ENCODE peak calls at places on chromosome 4, in ten cellular contexts. E is body of pancreas; R is psoas muscle; G is H9; P is IMR-90; B is PC-3; N is AG04450; M is K562; D is brain microvascular endothelial cell; A is CD8-positive, alpha-beta T cell. C is an unnamed sample.

GRCh38 chr4:147546341-147546740 is 65.4 kb downstream of the EDNRA start:
- DNase-seq in E (no peak), R (no peak), G (no peak), P (peak; percentile 99), B (peak; percentile 83), N (peak; percentile 92), M (no peak), D (peak; percentile 95), A (no peak), C (no peak)

GRCh38 chr4:87669373-87669772 is 19.3 kb downstream of the DMP1 start:
- DNase-seq in E (no peak), R (no peak), G (no peak), P (no peak), B (no peak), N (no peak), M (no peak), D (no peak), A (no peak), C (no peak)

GRCh38 chr4:32435320-32435719 is 1715.2 kb downstream of the PCDH7 start:
- DNase-seq in E (no peak), R (no peak), G (no peak), P (no peak), B (no peak), N (no peak), M (no peak), D (no peak), A (no peak), C (no peak)

GRCh38 chr4:41142946-41143720 is 71.2 kb downstream of the APBB2 start:
- DNase-seq in E (peak; percentile 62), R (peak; percentile 49), G (no peak), P (peak; percentile 92), B (peak; percentile 29), N (peak; percentile 84), M (no peak), D (peak; percentile 82), A (no peak), C (peak; percentile 62)

GRCh38 chr4:81811562-81812293 is 340.0 kb upstream of the RASGEF1B start:
- DNase-seq in E (no peak), R (no peak), G (no peak), P (no peak), B (peak; percentile 6), N (no peak), M (no peak), D (no peak), A (no peak), C (no peak)

GRCh38 chr4:16269742-16270522 is 43.7 kb upstream of the TAPT1 start:
- DNase-seq in E (peak; percentile 23), R (peak; percentile 30), G (no peak), P (peak; percentile 55), B (peak; percentile 76), N (no peak), M (no peak), D (peak; percentile 93), A (no peak), C (no peak)

GRCh38 chr4:126616795-126617194 is 1016.0 kb upstream of the INTU start:
- DNase-seq in E (no peak), R (no peak), G (no peak), P (no peak), B (no peak), N (no peak), M (no peak), D (no peak), A (no peak), C (no peak)

GRCh38 chr4:179843370-179843769 is 2399.8 kb upstream of the TENM3 start:
- DNase-seq in E (no peak), R (no peak), G (no peak), P (no peak), B (no peak), N (no peak), M (no peak), D (no peak), A (no peak), C (no peak)

GRCh38 chr4:125750827-125751466 is 436.2 kb downstream of the FAT4 start:
- DNase-seq in E (peak; percentile 12), R (no peak), G (peak; percentile 62), P (peak; percentile 54), B (peak; percentile 62), N (no peak), M (no peak), D (peak; percentile 65), A (no peak), C (no peak)

GRCh38 chr4:1323280-1323634 is 23.8 kb upstream of the UVSSA start:
- DNase-seq in E (no peak), R (peak; percentile 7), G (no peak), P (no peak), B (no peak), N (no peak), M (no peak), D (no peak), A (no peak), C (no peak)

GRCh38 chr4:174111350-174111888 is 172.0 kb downstream of the FBXO8 start:
- DNase-seq in E (no peak), R (no peak), G (no peak), P (no peak), B (no peak), N (no peak), M (no peak), D (no peak), A (no peak), C (no peak)

GRCh38 chr4:173013232-173013932 is 155.2 kb upstream of the GALNT7 start:
- DNase-seq in E (peak; percentile 34), R (no peak), G (peak; percentile 57), P (peak; percentile 48), B (peak; percentile 57), N (no peak), M (peak; percentile 62), D (peak; percentile 50), A (peak; percentile 30), C (peak; percentile 38)

GRCh38 chr4:3389186-3389878 is 52.4 kb upstream of the HGFAC start:
- DNase-seq in E (no peak), R (no peak), G (no peak), P (no peak), B (no peak), N (no peak), M (no peak), D (no peak), A (no peak), C (no peak)

GRCh38 chr4:3388461-3389185 is 53.1 kb upstream of the HGFAC start:
- DNase-seq in E (peak; percentile 42), R (no peak), G (no peak), P (peak; percentile 73), B (peak; percentile 81), N (peak; percentile 10), M (no peak), D (peak; percentile 87), A (no peak), C (no peak)

GRCh38 chr4:3387154-3387942 is 54.4 kb upstream of the HGFAC start:
- DNase-seq in E (no peak), R (no peak), G (no peak), P (no peak), B (no peak), N (no peak), M (no peak), D (no peak), A (no peak), C (no peak)

GRCh38 chr4:3386486-3386885 is 55.3 kb upstream of the HGFAC start:
- DNase-seq in E (no peak), R (no peak), G (no peak), P (no peak), B (no peak), N (no peak), M (no peak), D (no peak), A (no peak), C (no peak)

GRCh38 chr4:3387943-3388348 is 53.8 kb upstream of the HGFAC start:
- DNase-seq in E (peak; percentile 79), R (peak; percentile 86), G (no peak), P (peak; percentile 23), B (peak; percentile 61), N (no peak), M (no peak), D (peak; percentile 45), A (no peak), C (peak; percentile 76)
- H3K27ac ChIP-seq in E (peak overlapping the region; percentile 1), R (peak overlapping the region; percentile 50), G (no peak overlapping the region), P (peak overlapping the region; percentile 46), B (peak overlapping the region; percentile 91), N (no peak overlapping the region), M (no peak overlapping the region), D (peak overlapping the region; percentile 88), A (no peak overlapping the region), C (no peak overlapping the region)

DNA sequence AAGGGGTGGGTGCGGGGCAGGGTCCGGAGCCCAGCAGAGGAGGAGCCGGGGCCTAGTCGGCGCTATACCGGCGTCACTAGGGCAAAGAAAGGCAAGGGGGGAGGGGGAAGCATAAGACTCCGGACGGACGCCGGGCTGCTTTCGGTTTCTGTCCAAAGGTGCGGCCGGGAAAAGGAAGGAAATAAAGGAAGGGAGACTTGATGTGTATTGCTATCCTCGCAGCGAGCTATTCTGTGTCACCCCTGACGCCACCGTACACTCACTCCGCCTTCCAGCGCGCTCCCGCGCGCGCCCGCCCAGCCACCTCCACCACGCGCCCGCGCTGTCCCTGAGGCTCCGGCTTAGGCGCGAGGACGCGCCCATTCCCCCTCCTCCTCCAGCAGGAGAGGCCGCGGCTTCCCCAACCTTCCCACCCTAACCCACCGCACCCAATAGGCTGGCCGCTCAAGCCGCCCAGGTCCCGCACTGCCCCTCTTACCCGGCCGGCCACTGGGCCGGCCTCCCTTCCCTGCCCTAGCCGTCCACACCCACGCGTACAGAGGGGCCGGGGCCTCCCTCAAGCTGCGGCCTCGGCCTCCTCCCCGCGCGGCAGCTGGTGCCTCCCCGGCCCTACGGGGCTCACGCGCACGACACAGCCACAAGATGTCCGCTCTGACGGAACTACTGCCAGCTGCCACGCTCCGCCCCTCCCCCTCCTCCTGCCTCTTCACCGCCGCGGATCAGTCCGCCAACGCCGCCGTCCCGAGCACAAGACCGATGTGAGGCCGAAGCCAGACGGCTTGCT is at the start of gene UBE2D3:
- DNase-seq in E (peak; percentile 94), R (peak; percentile 95), G (peak; percentile 91), P (peak; percentile 97), B (peak; percentile 81), N (peak; percentile 95), M (peak; percentile 76), D (peak; percentile 94), A (peak; percentile 90), C (peak; percentile 92)
- TF ChIP-seq CTCF in E (no peak), R (no peak), G (no peak), P (peak; percentile 14), B (no peak), N (no peak), M (no peak), D (peak; percentile 25), A (no peak), C (no peak)

GRCh38 chr4:144302704-144303536 is 162.4 kb upstream of the GYPA start:
- DNase-seq in E (no peak), R (no peak), G (no peak), P (no peak), B (no peak), N (no peak), M (no peak), D (no peak), A (no peak), C (no peak)
- H3K27ac ChIP-seq in E (no peak overlapping the region), R (no peak overlapping the region), G (no peak overlapping the region), P (no peak overlapping the region), B (no peak overlapping the region), N (no peak overlapping the region), M (no peak overlapping the region), D (no peak overlapping the region), A (no peak overlapping the region), C (no peak overlapping the region)

GRCh38 chr4:26161030-26161824 is 159.6 kb upstream of the RBPJ start:
- DNase-seq in E (no peak), R (no peak), G (peak; percentile 50), P (no peak), B (peak; percentile 34), N (no peak), M (no peak), D (no peak), A (no peak), C (no peak)
- TF ChIP-seq CTCF in E (no peak), R (no peak), G (peak; percentile 53), P (peak; percentile 32), B (peak; percentile 61), N (peak; percentile 7), M (peak; percentile 15), D (peak; percentile 59), A (no peak), C (no peak)

C was measured in lung.